ENCODE peak calls at places on chromosomes 6 and 20, in six cellular contexts. One of them, this sample, is unnamed.

GRCh38 chr6:26216886-26217713 is 129.9 kb downstream of the HFE start:
- DNase-seq in HepG2: peak
- DNase-seq in cardiac muscle cell: peak
- DNase-seq in breast epithelium: peak
- DNase-seq in adrenal gland: peak
- DNase-seq in spleen: peak
- DNase-seq in this sample: peak

GRCh38 chr6:38808039-38808438 is 92.9 kb downstream of the DNAH8 start:
- DNase-seq in HepG2: no peak
- DNase-seq in cardiac muscle cell: no peak
- DNase-seq in breast epithelium: no peak
- DNase-seq in adrenal gland: no peak
- DNase-seq in spleen: no peak
- DNase-seq in this sample: no peak

GRCh38 chr6:28474441-28475219 is 31.3 kb upstream of the ZSCAN23 start:
- DNase-seq in HepG2: peak
- DNase-seq in cardiac muscle cell: peak
- DNase-seq in breast epithelium: no peak
- DNase-seq in adrenal gland: peak
- DNase-seq in spleen: no peak
- DNase-seq in this sample: no peak

GRCh38 chr6:7155871-7156579 is 48.3 kb downstream of the RREB1 start:
- DNase-seq in HepG2: no peak
- DNase-seq in cardiac muscle cell: no peak
- DNase-seq in breast epithelium: no peak
- DNase-seq in adrenal gland: peak
- DNase-seq in spleen: no peak
- DNase-seq in this sample: no peak

GRCh38 chr20:37362231-37362792 is 16.4 kb downstream of the SRC start:
- DNase-seq in HepG2: no peak
- DNase-seq in cardiac muscle cell: no peak
- DNase-seq in breast epithelium: no peak
- DNase-seq in adrenal gland: no peak
- DNase-seq in spleen: peak
- DNase-seq in this sample: no peak

GRCh38 chr6:165821754-165822153 is 158.7 kb upstream of the PDE10A start:
- DNase-seq in HepG2: no peak
- DNase-seq in cardiac muscle cell: no peak
- DNase-seq in breast epithelium: no peak
- DNase-seq in adrenal gland: no peak
- DNase-seq in spleen: no peak
- DNase-seq in this sample: no peak

GRCh38 chr6:37432590-37432915 is 468 bp upstream of the CMTR1 start:
- DNase-seq in HepG2: no peak
- DNase-seq in cardiac muscle cell: no peak
- DNase-seq in breast epithelium: no peak
- DNase-seq in adrenal gland: no peak
- DNase-seq in spleen: no peak
- DNase-seq in this sample: no peak

GRCh38 chr6:7546832-7547714 is 5.6 kb downstream of the DSP start:
- DNase-seq in HepG2: no peak
- DNase-seq in cardiac muscle cell: no peak
- DNase-seq in breast epithelium: no peak
- DNase-seq in adrenal gland: no peak
- DNase-seq in spleen: no peak
- DNase-seq in this sample: peak

GRCh38 chr6:23611776-23612381 is 514.1 kb upstream of the NRSN1 start:
- DNase-seq in HepG2: no peak
- DNase-seq in cardiac muscle cell: no peak
- DNase-seq in breast epithelium: no peak
- DNase-seq in adrenal gland: peak
- DNase-seq in spleen: no peak
- DNase-seq in this sample: no peak

GRCh38 chr20:36854343-36855240 is 21.3 kb upstream of the TLDC2 start:
- DNase-seq in HepG2: no peak
- DNase-seq in cardiac muscle cell: no peak
- DNase-seq in breast epithelium: no peak
- DNase-seq in adrenal gland: no peak
- DNase-seq in spleen: no peak
- DNase-seq in this sample: peak

GRCh38 chr6:83636800-83637199 is 72.1 kb downstream of the SNAP91 start:
- DNase-seq in HepG2: no peak
- DNase-seq in cardiac muscle cell: no peak
- DNase-seq in breast epithelium: no peak
- DNase-seq in adrenal gland: no peak
- DNase-seq in spleen: no peak
- DNase-seq in this sample: no peak

GRCh38 chr6:77457720-77458349 is 5.5 kb downstream of the HTR1B start:
- DNase-seq in HepG2: peak
- DNase-seq in cardiac muscle cell: peak
- DNase-seq in breast epithelium: no peak
- DNase-seq in adrenal gland: peak
- DNase-seq in spleen: no peak
- DNase-seq in this sample: peak

GRCh38 chr6:43299338-43300293 is 1.6 kb downstream of the SLC22A7 start:
- DNase-seq in HepG2: no peak
- DNase-seq in cardiac muscle cell: no peak
- DNase-seq in breast epithelium: no peak
- DNase-seq in adrenal gland: no peak
- DNase-seq in spleen: no peak
- DNase-seq in this sample: no peak

GRCh38 chr6:14017626-14018475 is 93.1 kb downstream of the RNF182 start:
- DNase-seq in HepG2: no peak
- DNase-seq in cardiac muscle cell: no peak
- DNase-seq in breast epithelium: no peak
- DNase-seq in adrenal gland: no peak
- DNase-seq in spleen: no peak
- DNase-seq in this sample: no peak

GRCh38 chr20:9508240-9508661 is 6.1 kb upstream of the LAMP5 start:
- DNase-seq in HepG2: no peak
- DNase-seq in cardiac muscle cell: no peak
- DNase-seq in breast epithelium: no peak
- DNase-seq in adrenal gland: no peak
- DNase-seq in spleen: no peak
- DNase-seq in this sample: no peak

GRCh38 chr6:160034346-160034930 is 65.6 kb downstream of the IGF2R start:
- DNase-seq in HepG2: no peak
- DNase-seq in cardiac muscle cell: no peak
- DNase-seq in breast epithelium: no peak
- DNase-seq in adrenal gland: no peak
- DNase-seq in spleen: no peak
- DNase-seq in this sample: no peak

GRCh38 chr6:100730581-100730980 is 150.5 kb downstream of the ASCC3 start:
- DNase-seq in HepG2: no peak
- DNase-seq in cardiac muscle cell: no peak
- DNase-seq in breast epithelium: no peak
- DNase-seq in adrenal gland: no peak
- DNase-seq in spleen: no peak
- DNase-seq in this sample: no peak

GRCh38 chr6:143361536-143362191 is 88.8 kb downstream of the ADAT2 start:
- DNase-seq in HepG2: no peak
- DNase-seq in cardiac muscle cell: peak
- DNase-seq in breast epithelium: no peak
- DNase-seq in adrenal gland: no peak
- DNase-seq in spleen: no peak
- DNase-seq in this sample: no peak

GRCh38 chr20:44011251-44011940 is 96.7 kb downstream of the TOX2 start:
- DNase-seq in HepG2: no peak
- DNase-seq in cardiac muscle cell: no peak
- DNase-seq in breast epithelium: no peak
- DNase-seq in adrenal gland: no peak
- DNase-seq in spleen: no peak
- DNase-seq in this sample: no peak

GRCh38 chr6:138404666-138405337 is 779 bp downstream of the HEBP2 start:
- DNase-seq in HepG2: no peak
- DNase-seq in cardiac muscle cell: peak
- DNase-seq in breast epithelium: no peak
- DNase-seq in adrenal gland: peak
- DNase-seq in spleen: peak
- DNase-seq in this sample: peak

GRCh38 chr20:63775096-63775978 is 35.8 kb downstream of the SLC2A4RG start:
- DNase-seq in HepG2: no peak
- DNase-seq in cardiac muscle cell: peak
- DNase-seq in breast epithelium: no peak
- DNase-seq in adrenal gland: no peak
- DNase-seq in spleen: no peak
- DNase-seq in this sample: no peak

GRCh38 chr6:23672737-23673136 is 453.3 kb upstream of the NRSN1 start:
- DNase-seq in HepG2: no peak
- DNase-seq in cardiac muscle cell: no peak
- DNase-seq in breast epithelium: no peak
- DNase-seq in adrenal gland: no peak
- DNase-seq in spleen: no peak
- DNase-seq in this sample: no peak

GRCh38 chr6:16434885-16435284 is 196.5 kb downstream of the GMPR start:
- DNase-seq in HepG2: no peak
- DNase-seq in cardiac muscle cell: no peak
- DNase-seq in breast epithelium: no peak
- DNase-seq in adrenal gland: no peak
- DNase-seq in spleen: no peak
- DNase-seq in this sample: no peak

GRCh38 chr6:159682265-159682664 is 10.8 kb downstream of the SOD2 start:
- DNase-seq in HepG2: no peak
- DNase-seq in cardiac muscle cell: no peak
- DNase-seq in breast epithelium: no peak
- DNase-seq in adrenal gland: no peak
- DNase-seq in spleen: no peak
- DNase-seq in this sample: no peak

DNA sequence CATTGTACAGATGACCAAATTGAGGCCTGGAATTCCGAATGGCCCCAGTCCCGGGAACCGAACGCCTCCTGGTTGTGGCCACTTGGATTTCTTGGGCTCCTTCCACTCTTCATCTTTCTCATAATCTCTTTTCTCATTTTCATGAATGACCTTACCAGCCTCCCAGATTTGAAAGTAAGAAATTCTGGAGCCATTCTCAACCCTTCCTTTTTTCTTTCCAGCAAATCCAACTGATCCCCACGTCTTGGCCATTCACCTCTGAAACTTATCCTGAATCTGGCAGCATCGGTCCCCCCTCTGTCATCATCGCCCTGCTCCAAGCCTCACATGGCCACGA is 5.9 kb upstream of the SLC12A5 start:
- DNase-seq in HepG2: no peak
- DNase-seq in cardiac muscle cell: no peak
- DNase-seq in breast epithelium: no peak
- DNase-seq in adrenal gland: no peak
- DNase-seq in spleen: no peak
- DNase-seq in this sample: no peak
- H3K27ac ChIP-seq in HepG2: no peak
- H3K27ac ChIP-seq in cardiac muscle cell: no peak
- H3K27ac ChIP-seq in breast epithelium: no peak
- H3K27ac ChIP-seq in adrenal gland: no peak
- H3K27ac ChIP-seq in spleen: no peak
- H3K27ac ChIP-seq in this sample: no peak

DNA sequence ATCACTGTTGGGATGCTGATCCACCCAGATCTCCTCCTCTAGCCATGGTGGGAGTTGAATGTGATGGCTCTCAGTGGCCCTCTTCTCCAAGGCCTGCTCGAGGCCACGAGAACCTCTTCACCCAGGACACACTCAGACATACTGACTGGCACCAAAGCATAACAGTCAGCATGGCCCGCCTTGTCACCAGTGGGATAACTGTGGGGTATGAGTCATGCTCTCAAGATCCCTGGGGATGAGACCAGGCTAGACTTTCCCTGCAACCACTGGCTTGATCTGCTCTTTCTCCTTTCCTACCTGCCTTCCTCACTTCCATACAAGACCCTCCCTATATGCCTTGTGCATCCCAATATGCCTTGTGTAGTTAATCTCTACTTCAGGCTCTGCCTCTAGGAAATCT is 66.8 kb downstream of the RIN2 start:
- DNase-seq in HepG2: no peak
- DNase-seq in cardiac muscle cell: no peak
- DNase-seq in breast epithelium: no peak
- DNase-seq in adrenal gland: no peak
- DNase-seq in spleen: no peak
- DNase-seq in this sample: no peak
- H3K27ac ChIP-seq in HepG2: no peak
- H3K27ac ChIP-seq in cardiac muscle cell: no peak
- H3K27ac ChIP-seq in breast epithelium: no peak
- H3K27ac ChIP-seq in adrenal gland: no peak
- H3K27ac ChIP-seq in spleen: no peak
- H3K27ac ChIP-seq in this sample: no peak

GRCh38 chr6:56690519-56691200 is 48.0 kb upstream of the DST start:
- DNase-seq in HepG2: peak
- DNase-seq in cardiac muscle cell: peak
- DNase-seq in breast epithelium: no peak
- DNase-seq in adrenal gland: no peak
- DNase-seq in spleen: no peak
- DNase-seq in this sample: peak

GRCh38 chr6:56691201-56691595 is 48.5 kb upstream of the DST start:
- DNase-seq in HepG2: no peak
- DNase-seq in cardiac muscle cell: no peak
- DNase-seq in breast epithelium: no peak
- DNase-seq in adrenal gland: no peak
- DNase-seq in spleen: no peak
- DNase-seq in this sample: peak

GRCh38 chr6:56688521-56688920 is 45.8 kb upstream of the DST start:
- DNase-seq in HepG2: no peak
- DNase-seq in cardiac muscle cell: no peak
- DNase-seq in breast epithelium: no peak
- DNase-seq in adrenal gland: no peak
- DNase-seq in spleen: no peak
- DNase-seq in this sample: peak

GRCh38 chr6:56689114-56689513 is 46.4 kb upstream of the DST start:
- DNase-seq in HepG2: no peak
- DNase-seq in cardiac muscle cell: no peak
- DNase-seq in breast epithelium: no peak
- DNase-seq in adrenal gland: no peak
- DNase-seq in spleen: no peak
- DNase-seq in this sample: peak

GRCh38 chr6:56689663-56690062 is 47.0 kb upstream of the DST start:
- DNase-seq in HepG2: no peak
- DNase-seq in cardiac muscle cell: no peak
- DNase-seq in breast epithelium: no peak
- DNase-seq in adrenal gland: no peak
- DNase-seq in spleen: no peak
- DNase-seq in this sample: no peak
- H3K27ac ChIP-seq in HepG2: peak
- H3K27ac ChIP-seq in cardiac muscle cell: no peak
- H3K27ac ChIP-seq in breast epithelium: peak
- H3K27ac ChIP-seq in adrenal gland: no peak
- H3K27ac ChIP-seq in spleen: no peak
- H3K27ac ChIP-seq in this sample: peak

GRCh38 chr20:62186096-62186426 is 3.2 kb downstream of the MTG2 start:
- DNase-seq in HepG2: no peak
- DNase-seq in cardiac muscle cell: no peak
- DNase-seq in breast epithelium: no peak
- DNase-seq in adrenal gland: no peak
- DNase-seq in spleen: no peak
- DNase-seq in this sample: no peak
- H3K27ac ChIP-seq in HepG2: peak
- H3K27ac ChIP-seq in cardiac muscle cell: no peak
- H3K27ac ChIP-seq in breast epithelium: no peak
- H3K27ac ChIP-seq in adrenal gland: peak
- H3K27ac ChIP-seq in spleen: peak
- H3K27ac ChIP-seq in this sample: no peak

This sample was measured in small intestine.